ENCODE peak calls at places on chromosomes 13 and 19, in six cellular contexts. K, N, F, O, Q and T are unnamed samples.

GRCh38 chr19:19485161-19485997 is 30.0 kb downstream of the TSSK6 start:
- DNase-seq in K (no peak), N (peak; percentile 56), F (no peak), O (no peak), Q (no peak), T (no peak)

GRCh38 chr19:3844596-3844995 is 24.2 kb downstream of the ZFR2 start:
- DNase-seq in K (no peak), N (no peak), F (no peak), O (no peak), Q (no peak), T (no peak)

GRCh38 chr13:23888658-23889597 is at the start of gene MIPEP:
- DNase-seq in K (peak; percentile 88), N (peak; percentile 99), F (peak; percentile 98), O (peak; percentile 88), Q (peak; percentile 94), T (peak; percentile 94)

GRCh38 chr13:67148219-67148583 is 81.9 kb downstream of the PCDH9 start:
- DNase-seq in K (no peak), N (peak; percentile 5), F (no peak), O (no peak), Q (no peak), T (no peak)

GRCh38 chr19:743168-743687 is 7.7 kb upstream of the MISP start:
- DNase-seq in K (no peak), N (no peak), F (no peak), O (no peak), Q (no peak), T (no peak)

GRCh38 chr19:55545913-55546495 is 661 bp upstream of the SBK3 start:
- DNase-seq in K (no peak), N (no peak), F (no peak), O (no peak), Q (no peak), T (no peak)

GRCh38 chr13:111893071-111893606 is 173.8 kb upstream of the SOX1 start:
- DNase-seq in K (no peak), N (no peak), F (peak; percentile 93), O (no peak), Q (no peak), T (no peak)

GRCh38 chr13:75194717-75195116 is 287.3 kb downstream of the TBC1D4 start:
- DNase-seq in K (no peak), N (no peak), F (no peak), O (no peak), Q (no peak), T (no peak)

GRCh38 chr19:47658431-47659383 is 49.8 kb downstream of the BICRA start:
- DNase-seq in K (no peak), N (no peak), F (no peak), O (no peak), Q (no peak), T (no peak)

GRCh38 chr13:99496322-99497142 is 4.7 kb upstream of the TM9SF2 start:
- DNase-seq in K (peak; percentile 85), N (peak; percentile 85), F (no peak), O (peak; percentile 36), Q (no peak), T (no peak)

GRCh38 chr19:40691421-40692211 is 1.2 kb upstream of the NUMBL start:
- DNase-seq in K (no peak), N (peak; percentile 25), F (peak; percentile 28), O (no peak), Q (peak; percentile 46), T (no peak)

GRCh38 chr19:56603829-56604228 is 8.7 kb downstream of the ZNF71 start:
- DNase-seq in K (no peak), N (peak; percentile 57), F (no peak), O (no peak), Q (no peak), T (no peak)

GRCh38 chr19:33703821-33704220 is 82.1 kb downstream of the CHST8 start:
- DNase-seq in K (no peak), N (no peak), F (no peak), O (no peak), Q (peak; percentile 8), T (no peak)

GRCh38 chr13:106072014-106072413 is 463.4 kb downstream of the EFNB2 start:
- DNase-seq in K (no peak), N (no peak), F (no peak), O (no peak), Q (no peak), T (no peak)

GRCh38 chr19:42601811-42602443 is 7.2 kb upstream of the CEACAM8 start:
- DNase-seq in K (peak; percentile 21), N (peak; percentile 68), F (peak; percentile 48), O (no peak), Q (no peak), T (peak; percentile 44)

GRCh38 chr19:35643255-35644205 is 2.0 kb downstream of the ETV2 start:
- DNase-seq in K (peak; percentile 87), N (peak; percentile 78), F (peak; percentile 97), O (peak; percentile 75), Q (peak; percentile 96), T (peak; percentile 72)

GRCh38 chr19:34298891-34299510 is 44.6 kb downstream of the GARRE1 start:
- DNase-seq in K (no peak), N (no peak), F (no peak), O (no peak), Q (no peak), T (no peak)

GRCh38 chr13:51793570-51794273 is 10.2 kb downstream of the DHRS12 start:
- DNase-seq in K (no peak), N (peak; percentile 90), F (no peak), O (peak; percentile 55), Q (no peak), T (peak; percentile 80)

GRCh38 chr19:46471116-46471733 is at the start of gene PNMA8A:
- DNase-seq in K (no peak), N (peak; percentile 84), F (peak; percentile 97), O (no peak), Q (peak; percentile 97), T (no peak)

GRCh38 chr13:28035146-28035782 is 46.8 kb upstream of the URAD start:
- DNase-seq in K (no peak), N (peak; percentile 36), F (no peak), O (peak; percentile 22), Q (no peak), T (peak; percentile 48)

GRCh38 chr19:17944301-17944700 is 11.5 kb downstream of the CCDC124 start:
- DNase-seq in K (no peak), N (peak; percentile 93), F (no peak), O (no peak), Q (no peak), T (peak; percentile 82)

GRCh38 chr19:50203281-50204080 is at the start of gene MYH14:
- DNase-seq in K (no peak), N (peak; percentile 63), F (peak; percentile 97), O (peak; percentile 86), Q (peak; percentile 82), T (peak; percentile 99)

GRCh38 chr19:50202399-50202798 is 1.0 kb upstream of the MYH14 start:
- DNase-seq in K (no peak), N (no peak), F (no peak), O (no peak), Q (no peak), T (no peak)

GRCh38 chr19:50204811-50205675 is 1.6 kb downstream of the MYH14 start:
- DNase-seq in K (no peak), N (no peak), F (peak; percentile 93), O (peak; percentile 65), Q (peak; percentile 33), T (peak; percentile 85)

GRCh38 chr19:50204081-50204428 is 633 bp downstream of the MYH14 start:
- DNase-seq in K (no peak), N (no peak), F (no peak), O (no peak), Q (no peak), T (no peak)

GRCh38 chr19:50202962-50203280 is 501 bp upstream of the MYH14 start:
- DNase-seq in K (no peak), N (no peak), F (no peak), O (no peak), Q (no peak), T (no peak)
- H3K4me3 ChIP-seq in K (no peak overlapping the region), N (no peak overlapping the region), F (peak overlapping the region; percentile 54), O (peak overlapping the region; percentile 73), Q (no peak overlapping the region), T (peak overlapping the region; percentile 77)

GRCh38 chr13:110812869-110813645 is 99.6 kb downstream of the ING1 start:
- DNase-seq in K (no peak), N (no peak), F (no peak), O (no peak), Q (no peak), T (no peak)
- H3K9ac ChIP-seq in K (no peak overlapping the region), N (no peak overlapping the region), F (no peak overlapping the region), O (no peak overlapping the region), Q (no peak overlapping the region), T (no peak overlapping the region)

DNA sequence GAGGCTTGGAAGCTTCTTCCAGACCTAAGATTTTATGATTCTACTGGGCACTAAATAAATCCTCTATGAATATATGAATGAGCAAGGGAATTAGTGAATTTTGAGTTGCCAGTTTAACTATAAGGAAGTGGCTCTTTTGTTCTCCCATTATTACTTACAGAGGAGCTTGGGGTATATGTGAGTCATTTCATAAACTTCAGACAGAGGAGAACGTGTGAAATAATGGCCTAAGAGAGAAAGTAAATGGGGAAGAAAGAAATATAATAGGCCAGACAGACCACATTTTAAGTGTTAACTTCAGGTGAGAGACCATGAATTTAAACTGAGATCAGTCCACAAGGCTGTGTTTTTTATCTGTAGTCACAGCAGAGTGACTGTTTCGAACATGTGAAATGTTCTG is 570.9 kb downstream of the GPC6 start:
- DNase-seq in K (no peak), N (no peak), F (no peak), O (no peak), Q (no peak), T (no peak)
- TF ChIP-seq EZH2phosphoT487 in K (no peak), N (no peak), F (no peak), O (no peak), Q (no peak), T (no peak)

GRCh38 chr13:64909184-64909583 is 2321.0 kb downstream of the PCDH9 start:
- DNase-seq in K (no peak), N (no peak), F (no peak), O (no peak), Q (no peak), T (no peak)
- H3K4me3 ChIP-seq in K (no peak overlapping the region), N (no peak overlapping the region), F (no peak overlapping the region), O (no peak overlapping the region), Q (no peak overlapping the region), T (no peak overlapping the region)

GRCh38 chr19:14554382-14554812 is 17.5 kb downstream of the NDUFB7 start:
- DNase-seq in K (no peak), N (no peak), F (no peak), O (no peak), Q (no peak), T (peak; percentile 38)

GRCh38 chr19:14553042-14553938 is 18.6 kb downstream of the NDUFB7 start:
- DNase-seq in K (no peak), N (no peak), F (no peak), O (no peak), Q (no peak), T (no peak)

GRCh38 chr19:14553939-14554243 is 18.0 kb downstream of the NDUFB7 start:
- DNase-seq in K (no peak), N (no peak), F (no peak), O (no peak), Q (no peak), T (no peak)

GRCh38 chr19:14545716-14546082 is 16.3 kb downstream of the TECR start:
- DNase-seq in K (no peak), N (no peak), F (no peak), O (no peak), Q (no peak), T (no peak)

DNA sequence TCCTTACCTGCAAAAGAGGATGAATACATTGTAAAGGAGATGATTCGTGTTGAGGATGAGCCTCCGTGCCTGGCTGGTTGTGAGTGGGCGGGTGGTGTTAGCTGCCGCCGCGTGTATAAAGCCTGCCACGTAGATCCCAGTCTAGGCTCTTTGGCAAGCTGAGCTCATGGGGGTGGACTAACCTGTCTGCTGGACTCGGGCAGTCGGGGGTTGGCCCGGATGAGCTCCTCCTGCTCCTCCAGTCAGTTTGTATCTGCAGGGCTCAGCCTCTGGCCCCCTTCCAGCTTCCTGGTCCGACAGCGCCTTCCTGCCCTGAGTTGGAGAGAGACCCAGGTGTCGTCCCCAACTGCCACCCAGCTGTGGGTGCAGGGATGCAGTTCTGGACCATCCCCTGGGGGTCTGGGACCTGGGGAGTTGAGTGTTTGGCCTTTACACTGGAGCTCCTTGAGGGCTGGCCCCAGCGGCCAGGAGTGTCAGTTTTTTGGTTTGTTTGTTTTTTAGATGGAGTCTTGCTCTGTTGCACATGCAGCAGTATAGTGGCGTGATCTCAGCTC is 20.9 kb downstream of the TECR start:
- DNase-seq in K (no peak), N (no peak), F (no peak), O (no peak), Q (no peak), T (peak; percentile 50)
- H3K9ac ChIP-seq in K (no peak overlapping the region), N (no peak overlapping the region), F (no peak overlapping the region), O (peak overlapping the region; percentile 48), Q (no peak overlapping the region), T (no peak overlapping the region)